ENCODE peak calls at places on chromosome 11, in eight cellular contexts. C is upper lobe of right lung, K is astrocyte of the cerebellum, B is GM10248, M is lower leg skin, A is retinal pigment epithelial cell, S is Peyer's patch, H is stomach. E is an unnamed sample.

GRCh38 chr11:44899959-44900358 is 50.7 kb downstream of the TP53I11 start:
- DNase-seq in C (no peak), K (peak; percentile 26), B (no peak), M (no peak), A (no peak), S (no peak), H (no peak), E (no peak)

GRCh38 chr11:101346591-101346990 is 217.0 kb upstream of the PGR start:
- DNase-seq in C (no peak), K (no peak), B (no peak), M (no peak), A (no peak), S (no peak), H (no peak), E (no peak)

GRCh38 chr11:86811637-86812321 is 11.4 kb downstream of the PRSS23 start:
- DNase-seq in C (no peak), K (peak; percentile 45), B (no peak), M (no peak), A (no peak), S (no peak), H (peak; percentile 55), E (no peak)

GRCh38 chr11:76642341-76642740 is 28.2 kb downstream of the LRRC32 start:
- DNase-seq in C (no peak), K (no peak), B (no peak), M (no peak), A (no peak), S (no peak), H (no peak), E (no peak)

GRCh38 chr11:118928870-118929495 is 3.3 kb upstream of the BCL9L start:
- DNase-seq in C (peak; percentile 80), K (no peak), B (no peak), M (no peak), A (no peak), S (no peak), H (no peak), E (no peak)

GRCh38 chr11:119297938-119298337 is 19.0 kb downstream of the MCAM start:
- DNase-seq in C (no peak), K (no peak), B (no peak), M (no peak), A (no peak), S (no peak), H (no peak), E (no peak)

GRCh38 chr11:126920833-126921232 is 79.7 kb downstream of the KIRREL3 start:
- DNase-seq in C (no peak), K (no peak), B (no peak), M (no peak), A (no peak), S (no peak), H (no peak), E (no peak)

GRCh38 chr11:128904303-128904871 is 13.2 kb downstream of the KCNJ5 start:
- DNase-seq in C (no peak), K (no peak), B (no peak), M (no peak), A (no peak), S (no peak), H (no peak), E (no peak)

GRCh38 chr11:75275581-75275980 is 35.0 kb downstream of the TPBGL start:
- DNase-seq in C (peak; percentile 69), K (no peak), B (no peak), M (peak; percentile 47), A (no peak), S (peak; percentile 88), H (peak; percentile 57), E (peak; percentile 62)

GRCh38 chr11:130673698-130674097 is 225.3 kb downstream of the ADAMTS15 start:
- DNase-seq in C (no peak), K (no peak), B (no peak), M (no peak), A (no peak), S (no peak), H (no peak), E (no peak)

GRCh38 chr11:129410561-129410960 is 34.9 kb downstream of the BARX2 start:
- DNase-seq in C (no peak), K (no peak), B (no peak), M (no peak), A (no peak), S (no peak), H (no peak), E (no peak)

GRCh38 chr11:38791346-38791961 is 2193.4 kb upstream of the RAG2 start:
- DNase-seq in C (no peak), K (peak; percentile 62), B (peak; percentile 25), M (no peak), A (peak; percentile 12), S (no peak), H (no peak), E (peak; percentile 51)

GRCh38 chr11:114259124-114259526 is 37.1 kb upstream of the NNMT start:
- DNase-seq in C (peak; percentile 70), K (no peak), B (no peak), M (peak; percentile 83), A (no peak), S (peak; percentile 65), H (no peak), E (no peak)

GRCh38 chr11:1140642-1141490 is 16.9 kb upstream of the MUC5AC start:
- DNase-seq in C (no peak), K (no peak), B (no peak), M (no peak), A (no peak), S (peak; percentile 6), H (no peak), E (no peak)

GRCh38 chr11:27116684-27117083 is 76.1 kb downstream of the BBOX1 start:
- DNase-seq in C (no peak), K (peak; percentile 82), B (no peak), M (no peak), A (peak; percentile 54), S (no peak), H (no peak), E (no peak)

DNA sequence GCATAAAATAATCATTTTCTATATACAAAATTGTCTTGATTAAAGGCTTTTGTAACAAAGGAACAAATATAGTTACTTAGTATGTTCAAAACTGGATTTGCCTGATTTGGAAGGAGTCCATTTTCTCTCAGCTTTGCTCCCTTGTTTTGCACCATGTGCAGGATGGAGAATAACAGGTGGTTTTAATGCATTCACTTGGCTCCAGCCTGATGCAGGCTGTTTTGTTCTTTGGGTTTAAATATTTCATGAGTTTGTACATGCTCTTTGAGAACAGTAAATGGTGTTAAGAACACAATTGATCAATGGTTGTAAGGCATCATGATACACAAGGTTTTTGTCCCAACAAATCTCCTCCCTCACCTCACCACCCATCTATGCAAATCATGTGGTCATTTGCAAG is 886.9 kb upstream of the CCDC90B start:
- DNase-seq in C (no peak), K (no peak), B (no peak), M (no peak), A (no peak), S (no peak), H (no peak), E (no peak)
- TF ChIP-seq CTCF in C (no peak), K (no peak), B (no peak), M (no peak), A (no peak), S (no peak), H (no peak), E (no peak)

DNA sequence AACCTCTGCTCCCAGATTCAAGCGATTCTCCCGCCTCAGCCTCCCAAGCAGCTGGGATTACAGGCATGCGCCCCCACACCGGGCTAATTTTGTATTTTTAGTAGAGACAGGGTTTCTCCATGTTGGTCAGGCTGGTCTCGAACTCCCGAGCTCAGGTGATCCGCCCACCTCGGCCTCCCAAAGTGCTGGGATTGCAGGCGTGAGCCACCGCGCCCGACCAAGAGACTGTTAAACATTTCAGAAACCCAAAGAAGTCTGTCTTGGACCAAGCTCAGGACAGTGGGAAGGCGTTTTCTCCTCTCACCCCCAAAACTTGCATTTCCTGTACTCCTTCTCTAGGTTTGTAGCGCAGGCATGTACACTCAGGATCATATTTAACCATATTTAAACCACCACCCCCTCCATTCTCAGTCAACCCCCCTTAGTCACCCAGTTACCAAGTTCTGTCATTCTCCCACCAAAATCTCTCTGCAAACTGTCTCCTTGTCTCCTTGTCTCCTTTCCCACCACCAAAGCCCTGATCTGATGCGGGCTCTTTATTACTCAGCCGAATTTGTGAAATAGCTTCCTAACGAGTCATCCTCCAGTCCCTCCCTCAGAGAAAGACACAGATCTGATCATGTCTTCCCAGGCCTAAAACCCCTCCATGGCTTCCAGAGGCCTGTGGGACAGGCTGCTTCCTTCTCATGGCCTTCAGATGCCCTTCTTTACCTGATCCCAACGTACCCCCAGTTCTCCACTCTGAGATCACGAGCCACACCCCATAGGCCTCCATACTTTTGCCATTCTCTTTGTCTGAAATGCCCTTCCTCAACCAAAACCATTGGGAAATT is 29.0 kb upstream of the CREB3L1 start:
- DNase-seq in C (no peak), K (peak; percentile 77), B (no peak), M (no peak), A (no peak), S (no peak), H (no peak), E (no peak)
- TF ChIP-seq CTCF in C (no peak), K (no peak), B (no peak), M (no peak), A (no peak), S (no peak), H (no peak), E (no peak)

GRCh38 chr11:4619514-4619913 is 11.5 kb upstream of the TRIM68 start:
- DNase-seq in C (no peak), K (no peak), B (no peak), M (no peak), A (no peak), S (no peak), H (no peak), E (peak; percentile 50)
- TF ChIP-seq CTCF in C (no peak), K (no peak), B (no peak), M (no peak), A (no peak), S (no peak), H (no peak), E (no peak)

DNA sequence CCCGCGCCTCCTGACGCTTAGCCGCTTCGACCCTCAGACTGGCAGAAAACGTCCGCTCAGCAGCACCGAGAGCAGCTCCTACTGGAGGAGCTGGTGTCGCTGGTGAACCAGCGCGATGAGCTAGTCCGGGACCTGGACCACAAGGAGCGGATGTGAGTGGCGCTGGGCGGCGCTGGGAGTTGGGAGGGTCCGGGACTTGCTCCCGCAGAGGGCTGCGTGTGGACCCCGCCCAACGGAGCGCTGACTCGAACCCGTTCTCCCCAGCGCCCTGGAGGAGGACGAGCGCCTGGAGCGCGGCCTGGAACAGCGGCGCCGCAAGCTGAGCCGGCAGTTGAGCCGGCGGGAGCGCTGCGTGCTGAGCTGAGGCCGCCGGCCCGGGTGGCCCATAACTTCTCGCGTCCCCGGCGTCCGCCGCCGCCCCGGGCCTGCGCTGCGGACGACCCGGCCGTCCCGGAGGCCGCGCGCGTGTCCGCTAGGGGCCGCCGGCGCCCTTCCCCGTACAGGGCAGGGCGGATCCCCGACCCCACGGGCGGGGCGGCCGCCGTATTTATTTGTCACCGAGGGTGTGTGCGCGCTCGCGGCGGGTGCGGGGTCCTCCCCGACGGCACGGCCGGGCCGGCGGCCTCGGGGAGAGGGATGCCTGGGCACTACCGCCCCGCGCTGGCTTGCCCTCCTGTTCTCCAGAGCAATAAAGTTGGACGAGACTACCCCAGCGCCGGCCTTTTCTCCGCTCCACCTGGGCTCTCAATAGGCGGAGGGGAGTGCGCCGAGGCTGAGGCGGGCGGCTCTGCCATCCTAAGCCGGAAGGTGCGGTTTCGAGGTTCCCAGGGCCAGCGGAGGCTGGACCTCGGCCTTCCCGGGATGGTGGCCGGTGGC is 3.4 kb downstream of the KCNK7 start:
- DNase-seq in C (peak; percentile 69), K (no peak), B (no peak), M (no peak), A (no peak), S (no peak), H (peak; percentile 52), E (peak; percentile 71)
- TF ChIP-seq CTCF in C (no peak), K (peak; percentile 8), B (no peak), M (no peak), A (peak; percentile 11), S (peak; percentile 42), H (peak; percentile 40), E (peak; percentile 24)

E was measured in mucosa of descending colon.